ENCODE peak calls at places on chromosomes 7 and 10, in five cellular contexts. One of them, this sample, is unnamed.

GRCh38 chr7:92994889-92995288 is 122.9 kb downstream of the SAMD9 start:
- DNase-seq in H1: no peak
- DNase-seq in GM23248: no peak
- DNase-seq in HCT116: no peak
- DNase-seq in MM.1S: no peak
- DNase-seq in this sample: no peak

GRCh38 chr10:101839002-101839401 is 4.6 kb downstream of the KCNIP2 start:
- DNase-seq in H1: no peak
- DNase-seq in GM23248: no peak
- DNase-seq in HCT116: no peak
- DNase-seq in MM.1S: no peak
- DNase-seq in this sample: no peak

GRCh38 chr7:50782376-50783208 is at the start of gene GRB10:
- DNase-seq in H1: no peak
- DNase-seq in GM23248: peak
- DNase-seq in HCT116: no peak
- DNase-seq in MM.1S: no peak
- DNase-seq in this sample: no peak

GRCh38 chr7:101232141-101232821 is 5.3 kb downstream of the CLDN15 start:
- DNase-seq in H1: peak
- DNase-seq in GM23248: no peak
- DNase-seq in HCT116: no peak
- DNase-seq in MM.1S: no peak
- DNase-seq in this sample: no peak

GRCh38 chr10:14774797-14775196 is at the start of gene FAM107B:
- DNase-seq in H1: no peak
- DNase-seq in GM23248: no peak
- DNase-seq in HCT116: no peak
- DNase-seq in MM.1S: no peak
- DNase-seq in this sample: no peak

GRCh38 chr10:105770813-105771212 is 1129.7 kb downstream of the SORCS3 start:
- DNase-seq in H1: no peak
- DNase-seq in GM23248: no peak
- DNase-seq in HCT116: no peak
- DNase-seq in MM.1S: no peak
- DNase-seq in this sample: no peak

GRCh38 chr7:99631311-99632109 is 14.8 kb downstream of the ZSCAN25 start:
- DNase-seq in H1: peak
- DNase-seq in GM23248: peak
- DNase-seq in HCT116: no peak
- DNase-seq in MM.1S: no peak
- DNase-seq in this sample: no peak

GRCh38 chr10:103969436-103969835 is 2.5 kb downstream of the SLK start:
- DNase-seq in H1: no peak
- DNase-seq in GM23248: peak
- DNase-seq in HCT116: no peak
- DNase-seq in MM.1S: no peak
- DNase-seq in this sample: no peak

GRCh38 chr10:31146496-31147219 is 115.0 kb upstream of the ZNF438 start:
- DNase-seq in H1: no peak
- DNase-seq in GM23248: peak
- DNase-seq in HCT116: peak
- DNase-seq in MM.1S: no peak
- DNase-seq in this sample: peak

GRCh38 chr7:85262891-85263290 is 76.0 kb upstream of the SEMA3D start:
- DNase-seq in H1: no peak
- DNase-seq in GM23248: no peak
- DNase-seq in HCT116: no peak
- DNase-seq in MM.1S: no peak
- DNase-seq in this sample: no peak

GRCh38 chr10:34576789-34577188 is 238.3 kb downstream of the PARD3 start:
- DNase-seq in H1: no peak
- DNase-seq in GM23248: no peak
- DNase-seq in HCT116: no peak
- DNase-seq in MM.1S: no peak
- DNase-seq in this sample: no peak

GRCh38 chr10:47321521-47322195 is 596 bp upstream of the GDF2 start:
- DNase-seq in H1: no peak
- DNase-seq in GM23248: no peak
- DNase-seq in HCT116: no peak
- DNase-seq in MM.1S: no peak
- DNase-seq in this sample: no peak

GRCh38 chr7:2108501-2109250 is 124.1 kb downstream of the MAD1L1 start:
- DNase-seq in H1: no peak
- DNase-seq in GM23248: no peak
- DNase-seq in HCT116: no peak
- DNase-seq in MM.1S: no peak
- DNase-seq in this sample: no peak

GRCh38 chr10:116254422-116255152 is 18.4 kb downstream of the GFRA1 start:
- DNase-seq in H1: no peak
- DNase-seq in GM23248: no peak
- DNase-seq in HCT116: no peak
- DNase-seq in MM.1S: peak
- DNase-seq in this sample: no peak

GRCh38 chr7:129741743-129742213 is 130.3 kb downstream of the NRF1 start:
- DNase-seq in H1: no peak
- DNase-seq in GM23248: no peak
- DNase-seq in HCT116: no peak
- DNase-seq in MM.1S: peak
- DNase-seq in this sample: no peak

GRCh38 chr10:131387018-131387529 is 75.6 kb upstream of the TCERG1L start:
- DNase-seq in H1: no peak
- DNase-seq in GM23248: no peak
- DNase-seq in HCT116: no peak
- DNase-seq in MM.1S: no peak
- DNase-seq in this sample: no peak

GRCh38 chr7:42831051-42831952 is 80.6 kb downstream of the C7orf25 start:
- DNase-seq in H1: no peak
- DNase-seq in GM23248: peak
- DNase-seq in HCT116: peak
- DNase-seq in MM.1S: peak
- DNase-seq in this sample: peak

GRCh38 chr10:76887223-76888010 is 750.2 kb downstream of the KCNMA1 start:
- DNase-seq in H1: no peak
- DNase-seq in GM23248: no peak
- DNase-seq in HCT116: no peak
- DNase-seq in MM.1S: no peak
- DNase-seq in this sample: no peak

GRCh38 chr10:100009283-100009792 is 409 bp downstream of the DNMBP start:
- DNase-seq in H1: no peak
- DNase-seq in GM23248: peak
- DNase-seq in HCT116: no peak
- DNase-seq in MM.1S: peak
- DNase-seq in this sample: no peak

GRCh38 chr10:88062798-88063472 is 199.5 kb downstream of the PTEN start:
- DNase-seq in H1: no peak
- DNase-seq in GM23248: peak
- DNase-seq in HCT116: no peak
- DNase-seq in MM.1S: no peak
- DNase-seq in this sample: peak

GRCh38 chr10:115093776-115094361 is 704 bp downstream of the ATRNL1 start:
- DNase-seq in H1: no peak
- DNase-seq in GM23248: peak
- DNase-seq in HCT116: no peak
- DNase-seq in MM.1S: peak
- DNase-seq in this sample: no peak

GRCh38 chr10:115093286-115093775 is at the start of gene ATRNL1:
- DNase-seq in H1: no peak
- DNase-seq in GM23248: peak
- DNase-seq in HCT116: no peak
- DNase-seq in MM.1S: peak
- DNase-seq in this sample: no peak

GRCh38 chr10:115092258-115092554 is 959 bp upstream of the ATRNL1 start:
- DNase-seq in H1: no peak
- DNase-seq in GM23248: peak
- DNase-seq in HCT116: no peak
- DNase-seq in MM.1S: no peak
- DNase-seq in this sample: no peak

GRCh38 chr10:115094605-115095004 is 1.4 kb downstream of the ATRNL1 start:
- DNase-seq in H1: no peak
- DNase-seq in GM23248: no peak
- DNase-seq in HCT116: no peak
- DNase-seq in MM.1S: no peak
- DNase-seq in this sample: no peak

DNA sequence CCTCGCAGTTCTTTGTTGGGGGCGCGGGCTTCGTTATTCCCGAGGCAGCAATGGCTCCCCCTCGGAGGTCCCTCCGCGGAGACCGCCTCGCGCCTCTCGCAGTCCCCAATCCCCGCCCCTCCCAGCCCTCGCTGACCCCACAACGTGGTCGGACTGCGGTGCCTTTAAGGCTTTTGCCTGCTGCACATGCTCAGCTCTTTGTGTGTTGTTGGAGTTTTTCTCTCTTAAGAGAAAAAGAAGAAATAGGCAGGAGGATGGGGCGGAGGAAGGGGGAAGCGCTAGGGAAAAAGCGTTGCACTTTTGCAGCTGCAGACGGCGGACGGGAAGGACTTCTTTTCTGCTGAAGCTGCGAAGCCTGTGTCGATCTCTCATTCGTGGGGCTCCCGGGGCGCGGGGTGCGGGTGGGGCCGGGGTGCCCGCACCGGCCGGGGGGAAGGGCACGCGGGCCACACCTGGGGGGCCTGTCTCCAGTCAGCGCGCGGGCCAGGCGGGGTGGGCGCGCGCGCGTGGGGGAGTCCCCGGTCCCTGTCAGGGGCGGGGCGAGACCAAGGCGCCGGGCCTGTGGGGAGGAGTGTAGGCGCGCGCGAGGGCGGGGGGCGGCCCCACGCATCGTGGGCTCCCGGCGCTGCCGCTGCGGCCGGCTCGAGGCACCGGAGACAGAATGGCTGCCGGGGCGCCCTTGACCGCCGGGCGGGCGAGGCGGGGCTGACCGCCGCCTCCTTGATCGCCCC is 445 bp upstream of the ATRNL1 start:
- DNase-seq in H1: no peak
- DNase-seq in GM23248: peak
- DNase-seq in HCT116: no peak
- DNase-seq in MM.1S: peak
- DNase-seq in this sample: peak
- TF ChIP-seq EZH2 in H1: no peak
- TF ChIP-seq EZH2 in GM23248: no peak
- TF ChIP-seq EZH2 in HCT116: no peak
- TF ChIP-seq EZH2 in MM.1S: no peak
- TF ChIP-seq EZH2 in this sample: no peak

GRCh38 chr7:143360788-143361551 is 1.5 kb downstream of the FAM131B start:
- DNase-seq in H1: no peak
- DNase-seq in GM23248: no peak
- DNase-seq in HCT116: no peak
- DNase-seq in MM.1S: no peak
- DNase-seq in this sample: no peak

GRCh38 chr7:143361552-143362125 is 874 bp downstream of the FAM131B start:
- DNase-seq in H1: no peak
- DNase-seq in GM23248: peak
- DNase-seq in HCT116: no peak
- DNase-seq in MM.1S: no peak
- DNase-seq in this sample: no peak

GRCh38 chr7:143362126-143362961 is at the start of gene FAM131B:
- DNase-seq in H1: no peak
- DNase-seq in GM23248: peak
- DNase-seq in HCT116: no peak
- DNase-seq in MM.1S: no peak
- DNase-seq in this sample: peak

GRCh38 chr7:143359769-143360168 is 2.7 kb downstream of the FAM131B start:
- DNase-seq in H1: no peak
- DNase-seq in GM23248: no peak
- DNase-seq in HCT116: no peak
- DNase-seq in MM.1S: no peak
- DNase-seq in this sample: no peak

GRCh38 chr7:143363011-143363937 is 761 bp upstream of the FAM131B start:
- DNase-seq in H1: no peak
- DNase-seq in GM23248: no peak
- DNase-seq in HCT116: no peak
- DNase-seq in MM.1S: no peak
- DNase-seq in this sample: no peak
- TF ChIP-seq EZH2 in H1: no peak
- TF ChIP-seq EZH2 in GM23248: peak
- TF ChIP-seq EZH2 in HCT116: no peak
- TF ChIP-seq EZH2 in MM.1S: no peak
- TF ChIP-seq EZH2 in this sample: peak

DNA sequence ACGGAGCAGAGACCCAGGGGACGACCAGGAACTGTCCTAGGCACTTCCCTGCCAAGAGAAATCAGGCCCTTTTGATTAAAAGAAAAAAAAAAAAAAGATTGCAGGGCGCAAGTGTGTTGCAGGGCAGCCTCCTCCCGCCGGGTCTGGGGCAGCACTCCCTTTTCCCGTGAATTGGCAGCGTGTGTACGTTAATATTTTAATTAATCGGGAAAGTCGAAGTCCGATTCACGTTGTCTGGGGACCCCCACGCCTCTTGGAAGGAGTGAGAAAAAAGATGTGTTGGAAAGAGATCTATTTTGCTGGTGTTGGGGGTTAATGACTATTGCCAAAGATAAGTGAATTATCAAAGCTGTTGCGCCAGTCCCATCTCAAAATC is 1.3 kb upstream of the EBF3 start:
- DNase-seq in H1: no peak
- DNase-seq in GM23248: no peak
- DNase-seq in HCT116: no peak
- DNase-seq in MM.1S: no peak
- DNase-seq in this sample: no peak
- TF ChIP-seq EZH2 in H1: peak
- TF ChIP-seq EZH2 in GM23248: peak
- TF ChIP-seq EZH2 in HCT116: no peak
- TF ChIP-seq EZH2 in MM.1S: no peak
- TF ChIP-seq EZH2 in this sample: no peak

DNA sequence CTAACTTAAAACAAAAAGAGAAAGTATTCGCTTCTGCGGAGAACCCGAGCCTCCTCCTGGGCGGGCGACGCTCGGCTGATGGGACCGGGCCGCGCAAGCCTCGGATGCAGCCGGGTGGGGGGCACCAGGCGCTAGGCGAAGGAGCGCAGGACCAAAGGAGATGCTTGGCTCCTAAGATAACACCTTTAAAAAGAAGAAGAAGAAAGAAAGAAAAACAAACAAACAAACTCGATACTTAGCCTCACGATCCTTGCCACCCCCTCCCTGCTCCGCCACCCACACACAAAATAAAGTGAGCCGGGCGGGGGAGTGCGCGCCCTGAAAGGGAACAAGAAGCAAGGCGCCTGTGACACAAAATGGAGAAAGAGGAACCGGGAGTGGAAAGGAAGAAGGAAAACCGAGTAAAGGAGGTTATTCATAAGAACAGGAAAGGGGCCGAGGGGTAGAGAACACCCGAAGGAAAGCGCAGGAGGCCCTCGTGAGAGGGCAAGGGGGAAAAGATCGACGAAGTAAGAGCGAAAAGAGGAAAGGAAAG is 34.0 kb upstream of the EBLN1 start:
- DNase-seq in H1: no peak
- DNase-seq in GM23248: peak
- DNase-seq in HCT116: no peak
- DNase-seq in MM.1S: peak
- DNase-seq in this sample: no peak
- TF ChIP-seq EZH2 in H1: peak
- TF ChIP-seq EZH2 in GM23248: no peak
- TF ChIP-seq EZH2 in HCT116: no peak
- TF ChIP-seq EZH2 in MM.1S: no peak
- TF ChIP-seq EZH2 in this sample: peak